ENCODE peak calls at places on chromosomes 3 and 15, in nine cellular contexts. W is heart left ventricle; K is NCI-H2081; S is caudate nucleus; H is left ventricle myocardium inferior; M is stimulated activated naive CD8-positive, alpha-beta T cell treated with anti-CD3 and anti-CD28 coated beads, Interleukin-15, amount 100 ng/mL, for 72 hours; Q is T-helper 9 cell; I is cardiac muscle cell; Z is stimulated activated CD4-positive, alpha-beta T cell treated with anti-CD3 and anti-CD28 coated beads, Interleukin-2, amount 100 ng/mL, for 48 hours. L is an unnamed sample.

GRCh38 chr3:32423956-32424558 is 32.4 kb downstream of the CMTM7 start:
- DNase-seq in Z (no peak), M (no peak), H (no peak), I (no peak), Q (no peak), S (no peak), W (no peak), K (no peak), L (no peak)

GRCh38 chr3:113241292-113242033 is 30.1 kb downstream of the BOC start:
- DNase-seq in Q (no peak), I (peak), H (no peak), K (no peak), W (no peak), S (no peak), Z (no peak), M (no peak), L (no peak)

GRCh38 chr3:163622384-163622783 is 1455.9 kb downstream of the SI start:
- DNase-seq in S (no peak), Q (no peak), Z (no peak), K (no peak), W (no peak), M (no peak), H (no peak), I (peak), L (no peak)

GRCh38 chr15:96243701-96244100 is 86.8 kb upstream of the NR2F2 start:
- DNase-seq in S (no peak), K (no peak), I (no peak), H (no peak), M (no peak), Q (no peak), W (no peak), Z (no peak), L (no peak)

GRCh38 chr15:88419830-88420229 is 47.4 kb downstream of the MRPL46 start:
- DNase-seq in I (no peak), Q (no peak), W (no peak), S (no peak), M (no peak), Z (no peak), H (no peak), K (no peak), L (no peak)

GRCh38 chr3:188950832-188951489 is 220.8 kb upstream of the TPRG1 start:
- DNase-seq in Q (no peak), I (no peak), S (no peak), H (peak), Z (no peak), W (peak), K (no peak), M (no peak), L (peak)

GRCh38 chr3:29721789-29722188 is 440.9 kb downstream of the RBMS3 start:
- DNase-seq in K (no peak), Q (no peak), M (no peak), I (no peak), Z (no peak), H (no peak), S (no peak), W (no peak), L (no peak)

GRCh38 chr3:184180165-184180564 is 5.5 kb downstream of the AP2M1 start:
- DNase-seq in M (no peak), H (no peak), I (no peak), W (no peak), Z (no peak), Q (no peak), S (no peak), K (no peak), L (no peak)

GRCh38 chr3:62497156-62497555 is 123.8 kb upstream of the FEZF2 start:
- DNase-seq in H (no peak), Z (no peak), I (no peak), Q (no peak), M (no peak), S (no peak), W (no peak), K (no peak), L (no peak)

GRCh38 chr3:129741794-129742193 is 135.3 kb upstream of the PLXND1 start:
- DNase-seq in I (no peak), M (no peak), Q (no peak), Z (no peak), H (no peak), K (no peak), W (no peak), S (no peak), L (no peak)

GRCh38 chr3:109548192-109548938 is 211.0 kb upstream of the DPPA4 start:
- DNase-seq in M (no peak), H (no peak), K (no peak), S (no peak), Q (no peak), I (no peak), W (no peak), Z (no peak), L (no peak)

GRCh38 chr15:51699373-51699772 is 18.1 kb downstream of the SCG3 start:
- DNase-seq in H (no peak), Q (no peak), Z (no peak), K (no peak), M (no peak), W (no peak), I (no peak), S (no peak), L (no peak)

GRCh38 chr3:20039082-20039764 is 1.0 kb upstream of the KAT2B start:
- DNase-seq in K (no peak), I (peak), S (no peak), H (no peak), M (no peak), Q (no peak), Z (no peak), W (no peak), L (no peak)

GRCh38 chr15:40768492-40769309 is 1.1 kb upstream of the C15orf62 start:
- DNase-seq in S (no peak), M (no peak), K (no peak), Z (no peak), I (no peak), H (no peak), Q (no peak), W (no peak), L (no peak)

GRCh38 chr3:194690501-194691372 is 5.1 kb downstream of the FAM43A start:
- DNase-seq in H (no peak), M (no peak), W (no peak), Z (no peak), S (no peak), Q (no peak), I (no peak), K (no peak), L (no peak)

GRCh38 chr3:119145500-119146167 is at the start of gene TEX55:
- DNase-seq in K (no peak), I (peak), M (no peak), W (no peak), H (peak), S (no peak), Z (no peak), Q (no peak), L (no peak)

GRCh38 chr3:141291610-141292345 is 60.2 kb downstream of the PXYLP1 start:
- DNase-seq in K (no peak), W (no peak), Q (no peak), Z (no peak), M (no peak), H (no peak), I (peak), S (no peak), L (no peak)

GRCh38 chr15:66766282-66767228 is 64.5 kb downstream of the SMAD6 start:
- DNase-seq in H (no peak), Q (no peak), W (no peak), Z (no peak), K (no peak), I (no peak), S (no peak), M (no peak), L (no peak)

GRCh38 chr3:14170569-14171159 is 7.7 kb downstream of the XPC start:
- DNase-seq in H (no peak), I (no peak), Z (no peak), M (no peak), Q (no peak), K (no peak), S (no peak), W (no peak), L (no peak)

GRCh38 chr3:10548997-10549396 is 43.6 kb upstream of the ATP2B2 start:
- DNase-seq in M (peak), Q (no peak), S (no peak), Z (no peak), H (no peak), K (no peak), I (no peak), W (peak), L (no peak)

GRCh38 chr3:50559702-50560101 is 7.8 kb downstream of the C3orf18 start:
- DNase-seq in I (no peak), W (no peak), S (no peak), M (no peak), K (no peak), Z (no peak), Q (no peak), H (no peak), L (no peak)

GRCh38 chr15:35698978-35699377 is 153.0 kb upstream of the DPH6 start:
- DNase-seq in M (no peak), W (no peak), Z (no peak), S (no peak), Q (no peak), I (no peak), H (no peak), K (no peak), L (no peak)

L was measured in tibial artery.